ENCODE peak calls at places on chromosomes 6 and 20, in nine cellular contexts. C is IMR-90; B is pancreas; A is AG10803; O is left ventricle myocardium inferior; F is stomach; M is cardiac muscle cell; R is CD4-positive, CD25-positive, alpha-beta regulatory T cell; P is GM23338. L is an unnamed sample.

GRCh38 chr6:39441986-39442385 is 119.5 kb upstream of the KCNK16 start:
- DNase-seq in C (no peak), B (no peak), A (no peak), O (no peak), F (no peak), M (no peak), R (no peak), P (no peak), L (no peak)

GRCh38 chr6:15507746-15508145 is 155.1 kb downstream of the DTNBP1 start:
- DNase-seq in C (no peak), B (no peak), A (no peak), O (no peak), F (no peak), M (no peak), R (no peak), P (no peak), L (no peak)

GRCh38 chr6:77466055-77467028 is 3.1 kb upstream of the HTR1B start:
- DNase-seq in C (peak), B (peak), A (peak), O (peak), F (peak), M (peak), R (peak), P (peak), L (peak)

GRCh38 chr6:124466949-124467348 is 495.3 kb upstream of the RNF217 start:
- DNase-seq in C (no peak), B (no peak), A (no peak), O (no peak), F (no peak), M (no peak), R (no peak), P (no peak), L (no peak)

GRCh38 chr6:53752440-53752839 is 42.4 kb upstream of the LRRC1 start:
- DNase-seq in C (no peak), B (no peak), A (no peak), O (no peak), F (no peak), M (no peak), R (no peak), P (no peak), L (no peak)

GRCh38 chr6:1686117-1687098 is 76.7 kb downstream of the FOXC1 start:
- DNase-seq in C (peak), B (no peak), A (peak), O (peak), F (peak), M (peak), R (no peak), P (peak), L (no peak)

GRCh38 chr6:113291751-113292445 is 565.2 kb upstream of the MARCKS start:
- DNase-seq in C (peak), B (no peak), A (peak), O (no peak), F (no peak), M (peak), R (no peak), P (no peak), L (no peak)

GRCh38 chr20:10739575-10739974 is 65.8 kb upstream of the JAG1 start:
- DNase-seq in C (no peak), B (no peak), A (peak), O (no peak), F (no peak), M (peak), R (no peak), P (no peak), L (peak)

GRCh38 chr6:125947581-125947980 is 9.0 kb upstream of the HINT3 start:
- DNase-seq in C (peak), B (no peak), A (peak), O (no peak), F (peak), M (peak), R (no peak), P (no peak), L (no peak)

GRCh38 chr6:56953597-56954388 is 1.1 kb upstream of the BEND6 start:
- DNase-seq in C (no peak), B (no peak), A (no peak), O (no peak), F (no peak), M (no peak), R (peak), P (peak), L (peak)

GRCh38 chr6:158068156-158068892 is 86.7 kb downstream of the SYNJ2 start:
- DNase-seq in C (no peak), B (no peak), A (no peak), O (no peak), F (no peak), M (no peak), R (no peak), P (no peak), L (no peak)

GRCh38 chr20:8424010-8424409 is 291.9 kb downstream of the PLCB1 start:
- DNase-seq in C (peak), B (no peak), A (peak), O (no peak), F (no peak), M (peak), R (no peak), P (no peak), L (no peak)

GRCh38 chr6:119390276-119390793 is 40.8 kb upstream of the MAN1A1 start:
- DNase-seq in C (no peak), B (no peak), A (peak), O (no peak), F (no peak), M (peak), R (no peak), P (no peak), L (no peak)

DNA sequence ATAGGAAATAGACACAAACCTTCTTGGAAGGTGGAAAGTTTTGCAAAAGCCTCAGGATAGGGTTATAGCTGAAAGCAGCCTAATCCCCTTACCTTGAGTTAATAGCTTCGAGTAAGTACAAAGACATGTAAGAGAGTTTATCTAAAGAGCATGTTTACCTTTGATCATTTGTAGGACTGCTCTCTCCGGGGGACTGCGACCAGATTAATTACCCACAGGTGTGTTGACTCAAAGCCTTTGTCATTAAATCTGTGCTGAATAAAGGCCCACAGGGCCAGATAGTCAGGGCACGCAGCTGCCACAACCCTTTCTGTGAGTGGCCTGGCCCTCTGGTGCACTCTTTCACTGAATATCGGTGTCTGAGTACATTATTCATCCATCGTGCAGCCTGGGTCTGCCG is 5.5 kb upstream of the MICA start:
- DNase-seq in C (no peak), B (no peak), A (no peak), O (no peak), F (no peak), M (no peak), R (no peak), P (peak), L (no peak)
- H3K4me3 ChIP-seq in C (no peak), B (no peak), A (peak), O (no peak), F (no peak), M (no peak), R (peak), P (no peak), L (no peak)

DNA sequence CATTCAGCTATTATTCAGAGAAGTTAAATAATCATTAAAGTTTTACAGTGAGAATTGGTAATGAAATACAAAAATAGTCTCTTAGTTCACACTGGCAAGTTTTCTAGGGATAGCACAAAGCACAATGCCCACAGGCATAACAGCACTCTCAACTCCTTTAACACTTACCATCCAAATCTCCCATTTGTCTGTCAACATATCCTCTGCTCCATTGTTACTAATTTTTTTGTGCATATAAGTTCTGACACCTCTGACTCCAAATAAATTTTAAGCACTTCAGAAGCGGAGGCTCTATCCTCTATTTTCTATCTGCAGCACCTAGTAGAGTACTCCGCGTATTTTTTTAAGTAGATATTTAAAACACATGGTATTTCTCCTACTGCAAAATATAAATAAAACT is 15.6 kb upstream of the RSPO3 start:
- DNase-seq in C (no peak), B (no peak), A (no peak), O (no peak), F (no peak), M (no peak), R (no peak), P (no peak), L (no peak)
- H3K4me3 ChIP-seq in C (no peak), B (no peak), A (no peak), O (no peak), F (no peak), M (no peak), R (no peak), P (no peak), L (no peak)

DNA sequence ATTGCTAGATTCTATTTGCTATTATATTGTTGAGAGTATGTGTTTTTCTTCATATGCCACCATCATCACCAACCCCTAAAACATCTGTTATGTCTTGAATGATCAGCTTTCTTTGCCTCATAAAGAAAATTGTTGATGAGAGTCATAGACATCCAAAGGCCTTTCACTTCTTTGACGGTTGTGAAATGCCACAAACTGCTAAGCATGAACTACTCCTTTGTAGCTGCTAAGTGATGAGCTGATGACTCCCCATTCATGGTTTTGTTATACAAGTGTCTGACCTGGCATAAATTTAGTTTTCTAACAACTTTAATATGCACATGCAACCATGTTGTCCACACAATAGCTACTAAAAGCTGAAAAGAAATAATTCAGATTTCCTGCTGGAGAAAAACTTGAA is 684 bp upstream of the MED23 start:
- DNase-seq in C (no peak), B (no peak), A (peak), O (no peak), F (no peak), M (no peak), R (peak), P (no peak), L (no peak)
- H3K4me3 ChIP-seq in C (no peak), B (no peak), A (no peak), O (peak), F (peak), M (no peak), R (peak), P (no peak), L (no peak)

DNA sequence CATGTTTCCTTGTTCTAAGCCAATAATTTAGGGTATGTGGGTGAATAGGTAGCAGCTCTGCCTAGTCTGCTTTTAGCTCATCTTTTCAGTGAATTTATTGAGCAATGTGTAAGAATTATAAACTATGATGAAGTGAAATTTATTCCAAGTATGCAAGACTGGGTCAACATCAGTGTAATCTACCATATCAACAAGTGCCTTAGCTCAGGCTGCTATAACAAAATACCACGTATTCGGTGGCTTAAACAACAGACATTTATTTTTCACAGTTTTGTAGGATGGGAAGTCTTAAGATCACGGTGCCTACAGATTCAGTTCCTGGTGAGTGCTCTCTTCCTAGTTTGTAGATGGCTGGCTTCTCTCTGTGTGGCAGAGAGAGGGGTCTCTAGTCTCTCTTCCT is 54.0 kb downstream of the LYRM2 start:
- DNase-seq in C (no peak), B (no peak), A (no peak), O (no peak), F (no peak), M (no peak), R (no peak), P (no peak), L (no peak)
- H3K4me3 ChIP-seq in C (no peak), B (no peak), A (no peak), O (no peak), F (no peak), M (no peak), R (no peak), P (no peak), L (no peak)

GRCh38 chr6:91352878-91353277 is 766.0 kb upstream of the MAP3K7 start:
- DNase-seq in C (no peak), B (no peak), A (no peak), O (no peak), F (no peak), M (no peak), R (no peak), P (no peak), L (no peak)

DNA sequence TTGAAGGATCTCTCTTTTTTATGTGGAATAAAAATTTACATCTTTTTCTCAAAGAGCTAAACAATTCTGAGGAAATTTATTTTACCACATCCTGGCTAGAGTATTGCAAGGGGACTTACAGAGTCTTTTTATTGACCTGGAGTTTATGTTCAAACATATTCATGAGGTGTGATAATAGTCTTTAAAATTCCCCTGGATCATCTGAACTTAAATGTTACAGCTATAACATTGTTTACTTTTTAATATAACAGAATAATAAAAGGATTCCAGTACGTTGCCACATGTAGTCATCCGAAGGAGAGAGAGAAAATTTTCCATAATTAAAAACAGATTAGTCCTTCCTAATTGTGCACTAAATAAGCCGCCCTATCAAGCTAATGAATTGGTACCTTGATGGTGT is 765.4 kb upstream of the MAP3K7 start:
- DNase-seq in C (no peak), B (no peak), A (no peak), O (no peak), F (no peak), M (no peak), R (no peak), P (no peak), L (no peak)
- H3K4me3 ChIP-seq in C (no peak), B (no peak), A (no peak), O (no peak), F (no peak), M (no peak), R (no peak), P (no peak), L (no peak)

GRCh38 chr20:4469910-4470309 is 251.8 kb upstream of the PRND start:
- DNase-seq in C (no peak), B (no peak), A (peak), O (no peak), F (no peak), M (no peak), R (no peak), P (no peak), L (no peak)
- H3K4me3 ChIP-seq in C (no peak), B (no peak), A (peak), O (no peak), F (no peak), M (no peak), R (no peak), P (no peak), L (no peak)

L was measured in colonic mucosa.